ENCODE peak calls at places on chromosomes 16 and 17, in ten cellular contexts. One of them, this sample, is unnamed.

GRCh38 chr17:33896309-33896708 is 358.8 kb upstream of the CCL2 start:
- DNase-seq in CD8-positive, alpha-beta T cell: no peak
- DNase-seq in vagina: no peak
- DNase-seq in PC-9: no peak
- DNase-seq in astrocyte of the spinal cord: no peak
- DNase-seq in tibial nerve: no peak
- DNase-seq in lower leg skin: no peak
- DNase-seq in fibroblast of the aortic adventitia: no peak
- DNase-seq in H1: no peak
- DNase-seq in psoas muscle: no peak
- DNase-seq in this sample: no peak

GRCh38 chr16:89375021-89375420 is 115.3 kb downstream of the ANKRD11 start:
- DNase-seq in fibroblast of the aortic adventitia: no peak
- DNase-seq in H1: no peak
- DNase-seq in astrocyte of the spinal cord: no peak
- DNase-seq in vagina: no peak
- DNase-seq in tibial nerve: no peak
- DNase-seq in CD8-positive, alpha-beta T cell: no peak
- DNase-seq in lower leg skin: no peak
- DNase-seq in PC-9: no peak
- DNase-seq in psoas muscle: peak
- DNase-seq in this sample: no peak

GRCh38 chr17:14784997-14785696 is 480.0 kb downstream of the PMP22 start:
- DNase-seq in vagina: no peak
- DNase-seq in psoas muscle: no peak
- DNase-seq in CD8-positive, alpha-beta T cell: peak
- DNase-seq in tibial nerve: no peak
- DNase-seq in astrocyte of the spinal cord: no peak
- DNase-seq in lower leg skin: no peak
- DNase-seq in PC-9: no peak
- DNase-seq in fibroblast of the aortic adventitia: no peak
- DNase-seq in H1: no peak
- DNase-seq in this sample: no peak

GRCh38 chr16:47143329-47143676 is 442 bp downstream of the NETO2 start:
- DNase-seq in fibroblast of the aortic adventitia: peak
- DNase-seq in CD8-positive, alpha-beta T cell: peak
- DNase-seq in PC-9: no peak
- DNase-seq in H1: no peak
- DNase-seq in vagina: no peak
- DNase-seq in tibial nerve: no peak
- DNase-seq in lower leg skin: no peak
- DNase-seq in astrocyte of the spinal cord: peak
- DNase-seq in psoas muscle: no peak
- DNase-seq in this sample: no peak

GRCh38 chr17:80861892-80862291 is 129.7 kb upstream of the CHMP6 start:
- DNase-seq in fibroblast of the aortic adventitia: peak
- DNase-seq in CD8-positive, alpha-beta T cell: peak
- DNase-seq in H1: no peak
- DNase-seq in vagina: no peak
- DNase-seq in lower leg skin: no peak
- DNase-seq in tibial nerve: no peak
- DNase-seq in PC-9: no peak
- DNase-seq in astrocyte of the spinal cord: peak
- DNase-seq in psoas muscle: peak
- DNase-seq in this sample: no peak

GRCh38 chr16:19170043-19170655 is 2.1 kb downstream of the SYT17 start:
- DNase-seq in tibial nerve: no peak
- DNase-seq in CD8-positive, alpha-beta T cell: no peak
- DNase-seq in fibroblast of the aortic adventitia: no peak
- DNase-seq in H1: no peak
- DNase-seq in astrocyte of the spinal cord: no peak
- DNase-seq in PC-9: no peak
- DNase-seq in lower leg skin: no peak
- DNase-seq in vagina: no peak
- DNase-seq in psoas muscle: no peak
- DNase-seq in this sample: no peak

GRCh38 chr17:19371259-19372003 is 6.9 kb upstream of the MAPK7 start:
- DNase-seq in CD8-positive, alpha-beta T cell: no peak
- DNase-seq in tibial nerve: no peak
- DNase-seq in PC-9: no peak
- DNase-seq in H1: no peak
- DNase-seq in psoas muscle: no peak
- DNase-seq in lower leg skin: no peak
- DNase-seq in fibroblast of the aortic adventitia: no peak
- DNase-seq in astrocyte of the spinal cord: no peak
- DNase-seq in vagina: no peak
- DNase-seq in this sample: no peak

GRCh38 chr16:69327585-69328310 is 2.6 kb downstream of the PDF start:
- DNase-seq in fibroblast of the aortic adventitia: no peak
- DNase-seq in CD8-positive, alpha-beta T cell: no peak
- DNase-seq in tibial nerve: no peak
- DNase-seq in vagina: no peak
- DNase-seq in PC-9: no peak
- DNase-seq in lower leg skin: peak
- DNase-seq in H1: no peak
- DNase-seq in astrocyte of the spinal cord: no peak
- DNase-seq in psoas muscle: no peak
- DNase-seq in this sample: no peak

GRCh38 chr16:3131755-3132377 is 3.0 kb upstream of the ZNF213 start:
- DNase-seq in lower leg skin: no peak
- DNase-seq in PC-9: no peak
- DNase-seq in CD8-positive, alpha-beta T cell: peak
- DNase-seq in H1: no peak
- DNase-seq in astrocyte of the spinal cord: peak
- DNase-seq in psoas muscle: no peak
- DNase-seq in vagina: no peak
- DNase-seq in fibroblast of the aortic adventitia: peak
- DNase-seq in tibial nerve: no peak
- DNase-seq in this sample: no peak

GRCh38 chr17:38605852-38606645 is at the start of gene SRCIN1:
- DNase-seq in vagina: no peak
- DNase-seq in H1: no peak
- DNase-seq in astrocyte of the spinal cord: no peak
- DNase-seq in lower leg skin: peak
- DNase-seq in psoas muscle: peak
- DNase-seq in CD8-positive, alpha-beta T cell: peak
- DNase-seq in fibroblast of the aortic adventitia: no peak
- DNase-seq in PC-9: no peak
- DNase-seq in tibial nerve: no peak
- DNase-seq in this sample: no peak

DNA sequence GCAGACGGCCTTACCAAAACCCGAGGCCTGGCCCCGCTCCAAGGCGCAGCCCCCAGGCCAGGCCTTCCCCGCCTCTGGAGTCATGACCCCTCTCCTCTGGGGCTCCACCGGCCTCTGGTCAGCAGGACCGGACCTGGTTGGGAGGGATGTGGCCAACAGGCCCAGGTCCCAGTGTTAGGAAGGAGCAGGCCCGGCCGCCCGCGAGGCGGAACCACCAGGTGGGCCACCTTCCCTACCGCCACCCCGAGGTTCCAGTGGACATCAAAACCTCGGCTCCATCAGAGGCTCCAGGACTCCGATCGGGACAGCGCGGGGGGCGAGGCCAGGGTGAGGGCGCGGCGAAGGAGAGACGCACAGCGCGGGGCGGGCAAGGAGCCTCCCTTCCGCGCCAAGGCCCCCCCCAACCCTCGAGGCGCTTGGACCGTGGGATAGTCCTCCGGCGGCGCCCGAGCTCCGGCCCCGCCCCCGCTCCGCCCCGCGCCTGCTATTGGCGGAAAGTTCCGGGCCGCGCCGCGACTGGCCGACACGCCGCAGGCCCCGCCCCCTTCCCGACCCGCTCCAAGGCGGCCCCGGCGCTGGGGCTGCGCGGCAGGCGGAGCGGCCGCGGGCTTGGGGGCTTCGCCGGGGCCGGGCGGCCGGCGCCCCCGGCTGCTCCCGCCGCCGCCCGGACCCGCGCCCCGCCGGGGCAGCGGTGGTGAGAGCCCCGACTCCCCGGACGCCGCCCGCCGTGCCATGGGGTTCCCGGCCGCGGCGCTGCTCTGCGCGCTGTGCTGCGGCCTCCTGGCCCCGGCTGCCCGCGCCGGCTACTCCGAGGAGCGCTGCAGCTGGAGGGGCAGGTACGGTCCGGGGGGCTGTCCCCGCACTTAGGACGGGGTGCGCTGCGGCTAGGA is at the start of gene METRN:
- DNase-seq in H1: no peak
- DNase-seq in CD8-positive, alpha-beta T cell: peak
- DNase-seq in PC-9: peak
- DNase-seq in tibial nerve: peak
- DNase-seq in psoas muscle: peak
- DNase-seq in astrocyte of the spinal cord: peak
- DNase-seq in fibroblast of the aortic adventitia: peak
- DNase-seq in lower leg skin: peak
- DNase-seq in vagina: no peak
- DNase-seq in this sample: no peak
- H3K4me3 ChIP-seq in H1: peak
- H3K4me3 ChIP-seq in CD8-positive, alpha-beta T cell: peak
- H3K4me3 ChIP-seq in PC-9: peak
- H3K4me3 ChIP-seq in tibial nerve: peak
- H3K4me3 ChIP-seq in psoas muscle: peak
- H3K4me3 ChIP-seq in astrocyte of the spinal cord: peak
- H3K4me3 ChIP-seq in fibroblast of the aortic adventitia: peak
- H3K4me3 ChIP-seq in lower leg skin: peak
- H3K4me3 ChIP-seq in vagina: peak
- H3K4me3 ChIP-seq in this sample: peak

GRCh38 chr17:7502987-7503386 is 18.8 kb downstream of the POLR2A start:
- DNase-seq in tibial nerve: no peak
- DNase-seq in lower leg skin: no peak
- DNase-seq in PC-9: no peak
- DNase-seq in vagina: no peak
- DNase-seq in H1: no peak
- DNase-seq in psoas muscle: no peak
- DNase-seq in fibroblast of the aortic adventitia: no peak
- DNase-seq in astrocyte of the spinal cord: no peak
- DNase-seq in CD8-positive, alpha-beta T cell: no peak
- DNase-seq in this sample: no peak
- TF ChIP-seq CTCF in tibial nerve: no peak
- TF ChIP-seq CTCF in lower leg skin: no peak
- TF ChIP-seq CTCF in PC-9: peak
- TF ChIP-seq CTCF in vagina: no peak
- TF ChIP-seq CTCF in H1: peak
- TF ChIP-seq CTCF in psoas muscle: no peak
- TF ChIP-seq CTCF in fibroblast of the aortic adventitia: peak
- TF ChIP-seq CTCF in astrocyte of the spinal cord: peak
- TF ChIP-seq CTCF in CD8-positive, alpha-beta T cell: no peak
- TF ChIP-seq CTCF in this sample: peak

GRCh38 chr17:76075364-76076099 is 951 bp downstream of the GALR2 start:
- DNase-seq in tibial nerve: no peak
- DNase-seq in PC-9: no peak
- DNase-seq in CD8-positive, alpha-beta T cell: peak
- DNase-seq in H1: no peak
- DNase-seq in fibroblast of the aortic adventitia: no peak
- DNase-seq in vagina: no peak
- DNase-seq in astrocyte of the spinal cord: no peak
- DNase-seq in psoas muscle: no peak
- DNase-seq in lower leg skin: no peak
- DNase-seq in this sample: no peak

GRCh38 chr17:76076100-76076764 is 1.7 kb downstream of the GALR2 start:
- DNase-seq in tibial nerve: no peak
- DNase-seq in H1: no peak
- DNase-seq in PC-9: no peak
- DNase-seq in CD8-positive, alpha-beta T cell: no peak
- DNase-seq in astrocyte of the spinal cord: no peak
- DNase-seq in lower leg skin: no peak
- DNase-seq in fibroblast of the aortic adventitia: no peak
- DNase-seq in vagina: no peak
- DNase-seq in psoas muscle: no peak
- DNase-seq in this sample: no peak

GRCh38 chr17:76077582-76078110 is 1.3 kb upstream of the ZACN start:
- DNase-seq in fibroblast of the aortic adventitia: no peak
- DNase-seq in vagina: no peak
- DNase-seq in tibial nerve: no peak
- DNase-seq in CD8-positive, alpha-beta T cell: no peak
- DNase-seq in astrocyte of the spinal cord: no peak
- DNase-seq in H1: no peak
- DNase-seq in lower leg skin: no peak
- DNase-seq in psoas muscle: no peak
- DNase-seq in PC-9: no peak
- DNase-seq in this sample: no peak

GRCh38 chr17:76078859-76079576 is at the start of gene ZACN:
- DNase-seq in lower leg skin: no peak
- DNase-seq in psoas muscle: no peak
- DNase-seq in astrocyte of the spinal cord: no peak
- DNase-seq in CD8-positive, alpha-beta T cell: no peak
- DNase-seq in PC-9: no peak
- DNase-seq in tibial nerve: no peak
- DNase-seq in H1: no peak
- DNase-seq in fibroblast of the aortic adventitia: no peak
- DNase-seq in vagina: no peak
- DNase-seq in this sample: no peak

GRCh38 chr17:76076765-76077581 is 2.0 kb upstream of the ZACN start:
- DNase-seq in fibroblast of the aortic adventitia: no peak
- DNase-seq in H1: no peak
- DNase-seq in tibial nerve: no peak
- DNase-seq in vagina: no peak
- DNase-seq in CD8-positive, alpha-beta T cell: peak
- DNase-seq in psoas muscle: peak
- DNase-seq in lower leg skin: no peak
- DNase-seq in PC-9: no peak
- DNase-seq in astrocyte of the spinal cord: no peak
- DNase-seq in this sample: no peak
- H3K4me3 ChIP-seq in fibroblast of the aortic adventitia: no peak
- H3K4me3 ChIP-seq in H1: peak
- H3K4me3 ChIP-seq in tibial nerve: no peak
- H3K4me3 ChIP-seq in vagina: peak
- H3K4me3 ChIP-seq in CD8-positive, alpha-beta T cell: peak
- H3K4me3 ChIP-seq in psoas muscle: no peak
- H3K4me3 ChIP-seq in lower leg skin: no peak
- H3K4me3 ChIP-seq in PC-9: no peak
- H3K4me3 ChIP-seq in astrocyte of the spinal cord: no peak
- H3K4me3 ChIP-seq in this sample: no peak

DNA sequence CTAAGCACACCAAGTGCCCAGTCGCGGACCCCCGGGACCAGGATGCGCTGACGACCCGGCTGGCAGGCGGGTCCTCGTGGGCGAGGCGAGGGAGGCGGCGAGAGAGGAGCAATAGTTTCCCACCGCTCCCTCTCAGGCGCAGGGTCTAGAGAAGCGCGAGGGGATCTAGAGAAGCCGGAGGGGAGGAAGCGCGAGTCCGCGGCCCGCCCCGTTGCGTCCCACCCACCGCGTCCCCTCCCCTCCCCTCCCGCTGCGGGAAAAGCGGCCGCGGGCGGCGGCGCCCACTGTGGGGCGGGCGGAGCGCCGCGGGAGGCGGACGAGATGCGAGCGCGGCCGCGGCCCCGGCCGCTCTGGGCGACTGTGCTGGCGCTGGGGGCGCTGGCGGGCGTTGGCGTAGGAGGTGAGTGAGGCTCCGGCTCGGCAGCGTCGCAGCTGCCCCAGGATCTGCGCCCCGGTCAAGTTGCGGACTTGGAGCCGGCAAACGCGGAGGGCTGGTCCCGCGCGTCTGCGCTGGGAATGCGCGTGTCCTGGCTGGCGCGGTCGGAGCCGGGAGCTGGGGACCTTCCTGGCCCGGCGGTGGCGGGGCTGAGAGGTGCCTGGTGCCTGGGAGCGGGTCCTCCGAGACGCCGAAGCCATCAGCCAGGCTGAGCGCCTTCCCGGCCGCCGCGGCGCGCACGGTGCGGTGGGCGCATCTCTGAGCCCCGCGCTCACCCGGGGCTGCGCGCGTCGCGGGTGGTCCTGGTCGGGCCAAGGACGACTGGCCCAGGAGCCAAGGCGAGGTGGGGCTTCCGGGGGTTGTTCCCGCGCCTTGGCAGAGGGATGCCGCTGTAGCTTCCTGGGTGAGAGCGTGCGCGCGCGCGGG is at the start of gene ITGB3:
- DNase-seq in psoas muscle: peak
- DNase-seq in astrocyte of the spinal cord: peak
- DNase-seq in H1: no peak
- DNase-seq in PC-9: peak
- DNase-seq in tibial nerve: peak
- DNase-seq in CD8-positive, alpha-beta T cell: peak
- DNase-seq in vagina: no peak
- DNase-seq in lower leg skin: peak
- DNase-seq in fibroblast of the aortic adventitia: peak
- DNase-seq in this sample: no peak
- TF ChIP-seq CTCF in psoas muscle: peak
- TF ChIP-seq CTCF in astrocyte of the spinal cord: peak
- TF ChIP-seq CTCF in H1: peak
- TF ChIP-seq CTCF in PC-9: peak
- TF ChIP-seq CTCF in tibial nerve: peak
- TF ChIP-seq CTCF in CD8-positive, alpha-beta T cell: no peak
- TF ChIP-seq CTCF in vagina: no peak
- TF ChIP-seq CTCF in lower leg skin: no peak
- TF ChIP-seq CTCF in fibroblast of the aortic adventitia: peak
- TF ChIP-seq CTCF in this sample: peak

This sample was measured in AG04449.